ENCODE peak calls at places on chromosomes 2 and 18, in seven cellular contexts. C is NCI-H2171; A is T-helper 17 cell; G is HepG2; D is CD8-positive, alpha-beta T cell; T is iris pigment epithelial cell; H is psoas muscle. Z is an unnamed sample.

GRCh38 chr2:8676915-8677645 is 4.8 kb upstream of the ID2 start:
- DNase-seq in C (no peak), A (no peak), G (no peak), D (no peak), T (no peak), H (no peak), Z (no peak)

GRCh38 chr2:40004336-40004735 is 225.3 kb upstream of the THUMPD2 start:
- DNase-seq in C (no peak), A (no peak), G (no peak), D (no peak), T (peak; percentile 18), H (no peak), Z (no peak)

GRCh38 chr18:59659486-59660187 is 37.6 kb downstream of the CCBE1 start:
- DNase-seq in C (no peak), A (no peak), G (no peak), D (no peak), T (no peak), H (no peak), Z (no peak)

GRCh38 chr2:43051316-43051715 is 175.1 kb downstream of the ZFP36L2 start:
- DNase-seq in C (no peak), A (no peak), G (no peak), D (peak; percentile 36), T (peak; percentile 69), H (peak; percentile 34), Z (no peak)

GRCh38 chr2:234243871-234244565 is 193.5 kb downstream of the SPP2 start:
- DNase-seq in C (no peak), A (no peak), G (no peak), D (no peak), T (peak; percentile 64), H (no peak), Z (no peak)

GRCh38 chr18:79991494-79991893 is 3.1 kb upstream of the TXNL4A start:
- DNase-seq in C (no peak), A (no peak), G (no peak), D (no peak), T (peak; percentile 22), H (no peak), Z (no peak)

GRCh38 chr2:130963849-130964793 is 127.4 kb downstream of the ARHGEF4 start:
- DNase-seq in C (no peak), A (no peak), G (no peak), D (no peak), T (peak; percentile 10), H (no peak), Z (peak; percentile 33)

GRCh38 chr2:103401621-103402020 is 639.8 kb downstream of the TMEM182 start:
- DNase-seq in C (no peak), A (no peak), G (peak; percentile 69), D (no peak), T (peak; percentile 57), H (no peak), Z (no peak)

GRCh38 chr18:13447621-13448020 is 229.1 kb downstream of the LDLRAD4 start:
- DNase-seq in C (peak; percentile 84), A (no peak), G (no peak), D (no peak), T (peak; percentile 93), H (peak; percentile 82), Z (no peak)

GRCh38 chr2:102058293-102058833 is 66.6 kb downstream of the IL1R2 start:
- DNase-seq in C (no peak), A (no peak), G (no peak), D (no peak), T (no peak), H (no peak), Z (no peak)

GRCh38 chr2:37837576-37838335 is 87.3 kb upstream of the RMDN2 start:
- DNase-seq in C (no peak), A (no peak), G (no peak), D (no peak), T (peak; percentile 19), H (no peak), Z (no peak)

GRCh38 chr2:207107120-207107519 is 58.6 kb downstream of the KLF7 start:
- DNase-seq in C (no peak), A (no peak), G (no peak), D (no peak), T (no peak), H (no peak), Z (no peak)

GRCh38 chr2:26644188-26644835 is 3.1 kb upstream of the CIB4 start:
- DNase-seq in C (no peak), A (no peak), G (no peak), D (no peak), T (no peak), H (no peak), Z (no peak)

GRCh38 chr2:181658444-181658843 is 1.5 kb upstream of the CERKL start:
- DNase-seq in C (peak; percentile 50), A (no peak), G (no peak), D (no peak), T (no peak), H (no peak), Z (no peak)

GRCh38 chr2:46160326-46160725 is 136.9 kb upstream of the EPAS1 start:
- DNase-seq in C (no peak), A (no peak), G (no peak), D (no peak), T (no peak), H (no peak), Z (no peak)

GRCh38 chr2:10868465-10869314 is 43.0 kb upstream of the KCNF1 start:
- DNase-seq in C (no peak), A (no peak), G (no peak), D (no peak), T (no peak), H (peak; percentile 79), Z (no peak)

GRCh38 chr2:173653427-173653795 is 298.7 kb downstream of the CDCA7 start:
- DNase-seq in C (no peak), A (no peak), G (no peak), D (no peak), T (no peak), H (no peak), Z (no peak)

GRCh38 chr2:240619506-240620148 is 5.7 kb upstream of the GPR35 start:
- DNase-seq in C (no peak), A (peak; percentile 7), G (no peak), D (no peak), T (no peak), H (peak; percentile 43), Z (peak; percentile 62)